ENCODE peak calls at places on chromosomes 13 and 19, in four cellular contexts. Z is H9, N is IMR-90, X is H1. K is an unnamed sample.

GRCh38 chr19:11435833-11436313 is 438 bp downstream of the PRKCSH start:
- DNase-seq in Z (no peak), N (peak; percentile 31), X (no peak), K (peak; percentile 50)

GRCh38 chr19:12769689-12770088 is 5.7 kb downstream of the HOOK2 start:
- DNase-seq in Z (peak; percentile 93), N (no peak), X (peak; percentile 84), K (peak; percentile 84)

GRCh38 chr13:40028446-40028845 is 373.0 kb downstream of the COG6 start:
- DNase-seq in N (no peak), Z (no peak), X (no peak), K (no peak)

GRCh38 chr19:825897-826640 is 1.6 kb upstream of the AZU1 start:
- DNase-seq in X (no peak), Z (no peak), N (no peak), K (no peak)

GRCh38 chr19:6802336-6803035 is 30.0 kb downstream of the VAV1 start:
- DNase-seq in N (no peak), Z (peak; percentile 54), X (no peak), K (peak; percentile 21)

GRCh38 chr19:51788936-51789795 is 5.8 kb upstream of the FPR3 start:
- DNase-seq in N (no peak), Z (no peak), X (no peak), K (no peak)

GRCh38 chr13:40535345-40535836 is 131.1 kb downstream of the FOXO1 start:
- DNase-seq in N (no peak), X (no peak), Z (no peak), K (no peak)

GRCh38 chr13:77222000-77222690 is 104.7 kb downstream of the MYCBP2 start:
- DNase-seq in N (no peak), X (no peak), Z (no peak), K (no peak)

GRCh38 chr19:42469311-42470239 is 26.8 kb upstream of the CXCL17 start:
- DNase-seq in Z (no peak), N (no peak), X (no peak), K (no peak)

GRCh38 chr13:95641961-95642621 is 2.4 kb downstream of the DZIP1 start:
- DNase-seq in Z (peak; percentile 76), X (peak; percentile 81), N (peak; percentile 43), K (peak; percentile 57)

GRCh38 chr13:50033696-50034095 is 18.5 kb downstream of the KCNRG start:
- DNase-seq in X (no peak), Z (no peak), N (peak; percentile 61), K (no peak)

GRCh38 chr13:34748561-34748960 is 193.5 kb upstream of the NBEA start:
- DNase-seq in X (no peak), N (no peak), Z (no peak), K (no peak)

GRCh38 chr13:38564751-38565150 is 122.1 kb upstream of the FREM2 start:
- DNase-seq in X (no peak), Z (no peak), N (no peak), K (peak; percentile 31)

GRCh38 chr13:49456156-49456555 is 12.1 kb downstream of the SETDB2 start:
- DNase-seq in N (peak; percentile 27), Z (no peak), X (no peak), K (no peak)

GRCh38 chr19:49690656-49691242 is at the start of gene CPT1C:
- DNase-seq in N (peak; percentile 79), X (peak; percentile 94), Z (peak; percentile 93), K (peak; percentile 93)

GRCh38 chr13:28763887-28764286 is 45.1 kb upstream of the SLC46A3 start:
- DNase-seq in X (no peak), Z (no peak), N (no peak), K (no peak)

GRCh38 chr19:17470204-17470841 is at the start of gene SLC27A1:
- DNase-seq in X (peak; percentile 97), N (peak; percentile 98), Z (peak; percentile 99), K (peak; percentile 99)

GRCh38 chr19:17469092-17469370 is 1.3 kb upstream of the SLC27A1 start:
- DNase-seq in Z (no peak), N (peak; percentile 13), X (no peak), K (no peak)

GRCh38 chr19:17468302-17469091 is 1.8 kb upstream of the SLC27A1 start:
- DNase-seq in Z (no peak), X (no peak), N (no peak), K (no peak)

GRCh38 chr19:17467471-17468301 is 2.6 kb upstream of the SLC27A1 start:
- DNase-seq in X (no peak), Z (no peak), N (no peak), K (no peak)

DNA sequence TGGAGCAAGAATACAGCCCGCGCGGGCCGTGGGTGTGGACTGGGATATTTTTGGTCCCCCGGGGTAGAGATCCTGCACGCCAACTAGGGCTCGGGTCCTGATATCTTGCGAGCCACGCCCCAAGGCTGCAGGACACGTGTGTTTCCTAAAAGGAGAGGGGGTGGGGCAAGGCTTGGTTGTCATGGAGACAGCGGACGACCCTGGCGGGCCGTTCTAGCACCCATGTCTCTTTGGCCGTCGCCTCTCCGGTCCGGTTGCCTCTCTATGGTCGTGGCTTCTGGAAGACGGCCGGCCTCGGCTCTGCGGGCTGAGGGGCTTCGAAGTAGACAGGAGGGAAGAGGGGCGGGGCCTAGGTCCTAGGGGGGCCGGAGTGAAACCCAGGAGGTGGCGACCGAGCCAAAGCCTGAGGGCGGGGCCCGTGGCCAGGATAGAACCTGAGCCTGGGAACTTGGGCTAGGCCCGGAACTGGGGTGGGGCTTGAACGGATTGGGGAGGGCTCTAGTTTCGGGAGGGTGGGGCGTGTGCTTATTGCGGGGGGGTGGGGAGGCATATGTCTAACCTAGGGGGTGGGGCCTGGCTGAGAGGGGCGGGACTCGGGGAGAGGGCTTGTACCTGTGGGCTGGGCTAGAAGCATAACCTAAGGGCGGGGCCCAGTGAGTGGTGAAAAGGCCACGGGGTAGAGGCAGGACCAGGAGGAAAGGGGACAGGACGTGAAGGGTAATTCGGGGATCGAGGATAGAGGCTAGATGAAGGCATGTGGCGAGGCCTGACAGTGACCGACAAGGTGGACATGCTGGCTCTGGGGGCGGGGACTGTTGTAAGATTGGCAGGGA is 737 bp upstream of the SLC27A1 start:
- DNase-seq in X (peak; percentile 95), N (peak; percentile 89), Z (peak; percentile 97), K (peak; percentile 99)
- H3K9ac ChIP-seq in X (peak overlapping the region; percentile 6), N (peak overlapping the region; percentile 34), Z (no peak overlapping the region), K (peak overlapping the region; percentile 77)

GRCh38 chr19:38095411-38096308 is 128.4 kb downstream of the DPF1 start:
- DNase-seq in N (peak; percentile 71), X (peak; percentile 85), Z (peak; percentile 83), K (peak; percentile 82)
- H4K5ac ChIP-seq in N (no peak overlapping the region), X (no peak overlapping the region), Z (no peak overlapping the region), K (no peak overlapping the region)

GRCh38 chr19:3360494-3361383 is 5.6 kb upstream of the NFIC start:
- DNase-seq in X (peak; percentile 61), Z (no peak), N (no peak), K (no peak)
- H2AK5ac ChIP-seq in X (no peak overlapping the region), Z (no peak overlapping the region), N (peak overlapping the region; percentile 92), K (no peak overlapping the region)

GRCh38 chr13:74290324-74290773 is 156.1 kb upstream of the KLF12 start:
- DNase-seq in N (peak; percentile 79), X (no peak), Z (peak; percentile 79), K (peak; percentile 97)
- H3K9ac ChIP-seq in N (no peak overlapping the region), X (no peak overlapping the region), Z (no peak overlapping the region), K (no peak overlapping the region)

GRCh38 chr13:20381401-20381800 is 144.3 kb downstream of the CRYL1 start:
- DNase-seq in N (no peak), Z (no peak), X (no peak), K (peak; percentile 73)
- H4K5ac ChIP-seq in N (no peak overlapping the region), Z (no peak overlapping the region), X (no peak overlapping the region), K (no peak overlapping the region)

DNA sequence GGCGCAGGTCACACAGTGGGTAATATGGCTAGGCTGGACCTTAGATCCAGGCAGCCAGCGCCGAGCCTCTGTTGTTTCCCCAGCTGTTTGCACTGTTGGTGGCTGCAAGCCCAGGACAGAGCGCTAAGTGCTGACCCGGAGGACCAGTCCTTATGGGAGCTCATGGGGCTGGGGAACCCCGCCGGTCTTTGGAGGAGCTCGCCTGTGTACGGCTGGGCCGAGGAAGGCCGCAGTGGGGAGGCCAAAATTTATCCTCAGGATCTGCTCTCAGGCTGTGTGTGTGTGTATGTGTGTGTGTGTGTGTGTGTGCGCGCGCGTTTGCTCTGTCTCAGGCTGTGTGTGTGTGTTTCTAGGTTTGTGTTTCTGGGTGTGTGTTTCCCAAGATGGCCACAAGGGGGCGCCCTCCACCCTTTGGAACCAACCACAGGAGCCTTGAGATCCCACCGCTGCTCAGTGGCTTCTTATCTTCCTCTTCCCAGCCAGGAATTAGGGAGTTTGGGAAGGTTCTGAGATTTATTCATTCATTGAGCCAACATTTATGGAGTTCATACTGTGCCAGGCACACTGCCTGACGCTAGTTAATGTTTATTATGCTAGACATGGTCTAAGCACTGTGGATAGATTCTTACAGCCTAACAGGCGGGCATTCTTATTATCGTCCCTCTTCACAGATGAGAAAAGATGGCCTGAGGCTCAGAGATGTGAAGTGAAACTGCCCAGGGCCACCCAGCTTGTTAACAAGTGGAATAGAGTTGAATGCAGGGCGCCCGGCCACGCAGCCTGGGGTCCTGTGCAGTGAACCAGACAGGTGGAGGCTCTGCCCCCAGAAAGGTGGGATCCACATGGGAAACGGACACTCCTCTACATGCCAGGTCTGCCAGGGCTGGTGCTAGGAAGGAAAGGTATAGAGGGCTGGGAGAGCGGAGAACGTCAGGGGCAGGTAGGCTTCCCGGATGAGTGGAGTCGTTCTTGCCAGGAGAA is 13.0 kb downstream of the PGLYRP1 start:
- DNase-seq in X (peak; percentile 95), N (peak; percentile 58), Z (peak; percentile 86), K (peak; percentile 90)
- H2AK5ac ChIP-seq in X (no peak overlapping the region), N (no peak overlapping the region), Z (no peak overlapping the region), K (no peak overlapping the region)

GRCh38 chr19:4929186-4929585 is 19.9 kb downstream of the UHRF1 start:
- DNase-seq in Z (no peak), N (no peak), X (no peak), K (no peak)
- H3K9ac ChIP-seq in Z (no peak overlapping the region), N (no peak overlapping the region), X (no peak overlapping the region), K (no peak overlapping the region)